ENCODE peak calls at places on chromosomes 2 and 18, in seven cellular contexts. H, Q, O, N, V, P and U are unnamed samples.

GRCh38 chr18:50918153-50918552 is 39.2 kb downstream of the ME2 start:
- DNase-seq in N (no peak), O (no peak), H (no peak), Q (no peak), P (no peak), V (no peak), U (no peak)

GRCh38 chr2:207133493-207133861 is 32.3 kb downstream of the KLF7 start:
- DNase-seq in V (no peak), H (no peak), O (no peak), N (no peak), Q (no peak), P (no peak), U (no peak)

GRCh38 chr2:111694690-111695089 is 189.3 kb downstream of the ANAPC1 start:
- DNase-seq in O (no peak), Q (peak), V (no peak), H (peak), N (peak), P (no peak), U (peak)

GRCh38 chr2:127358044-127358443 is 29.7 kb downstream of the MAP3K2 start:
- DNase-seq in V (no peak), O (no peak), P (no peak), N (no peak), H (peak), Q (no peak), U (no peak)

GRCh38 chr18:13026583-13027270 is 35.6 kb downstream of the CEP192 start:
- DNase-seq in V (no peak), Q (peak), N (no peak), P (no peak), O (no peak), H (peak), U (no peak)

GRCh38 chr18:61946449-61946848 is 53.6 kb upstream of the RNF152 start:
- DNase-seq in Q (peak), V (no peak), P (no peak), H (peak), O (no peak), N (no peak), U (no peak)

GRCh38 chr18:14976736-14977430 is 228.9 kb downstream of the ANKRD30B start:
- DNase-seq in O (no peak), H (no peak), N (no peak), V (no peak), Q (peak), P (no peak), U (no peak)

GRCh38 chr18:24397131-24397693 is 412 bp downstream of the OSBPL1A start:
- DNase-seq in O (no peak), N (peak), H (peak), V (peak), P (no peak), Q (peak), U (peak)

GRCh38 chr2:59655809-59656208 is 897.6 kb downstream of the BCL11A start:
- DNase-seq in P (peak), O (no peak), Q (no peak), N (no peak), H (no peak), V (no peak), U (no peak)

GRCh38 chr2:108621689-108622681 is 87.7 kb downstream of the LIMS1 start:
- DNase-seq in O (no peak), N (no peak), P (no peak), V (no peak), Q (no peak), H (no peak), U (no peak)

GRCh38 chr2:161994766-161995165 is 79.2 kb downstream of the DPP4 start:
- DNase-seq in H (no peak), O (no peak), Q (no peak), N (no peak), P (no peak), V (no peak), U (no peak)

GRCh38 chr2:217650716-217651360 is 352.0 kb downstream of the TNS1 start:
- DNase-seq in H (peak), P (no peak), Q (peak), N (peak), O (peak), V (peak), U (no peak)

GRCh38 chr2:159609933-159610523 is 6.3 kb downstream of the BAZ2B start:
- DNase-seq in Q (no peak), H (no peak), O (no peak), P (no peak), V (no peak), N (no peak), U (no peak)

GRCh38 chr2:236665572-236666118 is 96.0 kb downstream of the ACKR3 start:
- DNase-seq in H (peak), Q (no peak), P (no peak), V (no peak), N (no peak), O (no peak), U (no peak)

GRCh38 chr2:46006634-46007033 is 290.6 kb upstream of the EPAS1 start:
- DNase-seq in O (no peak), P (no peak), V (no peak), H (no peak), N (no peak), Q (no peak), U (no peak)

GRCh38 chr2:66446924-66447323 is 12.0 kb downstream of the MEIS1 start:
- DNase-seq in H (no peak), O (no peak), N (no peak), Q (no peak), V (no peak), P (no peak), U (no peak)

GRCh38 chr2:200380833-200381542 is 74.5 kb downstream of the SPATS2L start:
- DNase-seq in H (peak), P (no peak), Q (peak), O (no peak), N (no peak), V (no peak), U (no peak)

GRCh38 chr2:127165539-127165935 is 54.6 kb downstream of the CYP27C1 start:
- DNase-seq in H (no peak), O (no peak), N (no peak), P (peak), Q (no peak), V (peak), U (no peak)

GRCh38 chr2:128313076-128313836 is 5.4 kb downstream of the HS6ST1 start:
- DNase-seq in O (no peak), P (no peak), V (no peak), Q (peak), N (no peak), H (peak), U (no peak)

GRCh38 chr2:38076250-38076709 is 329 bp upstream of the CYP1B1 start:
- DNase-seq in P (peak), H (peak), V (peak), O (peak), N (peak), Q (peak), U (no peak)

GRCh38 chr2:150850641-150851040 is 363.2 kb upstream of the RND3 start:
- DNase-seq in O (no peak), P (no peak), Q (no peak), H (no peak), V (no peak), N (no peak), U (no peak)

GRCh38 chr18:35322486-35323258 is 21.5 kb downstream of the ZNF24 start:
- DNase-seq in Q (peak), H (no peak), O (no peak), V (no peak), N (no peak), P (no peak), U (no peak)

GRCh38 chr18:76923485-76924085 is 101.2 kb downstream of the ZNF236 start:
- DNase-seq in H (peak), V (peak), N (no peak), Q (peak), O (peak), P (no peak), U (no peak)

GRCh38 chr18:36376361-36376760 is 78.8 kb downstream of the FHOD3 start:
- DNase-seq in P (no peak), O (no peak), N (no peak), H (peak), V (no peak), Q (peak), U (no peak)

GRCh38 chr2:1971124-1971523 is 226.8 kb upstream of the PXDN start:
- DNase-seq in H (no peak), P (no peak), V (no peak), N (no peak), O (no peak), Q (no peak), U (no peak)

GRCh38 chr2:30625600-30626208 is 178.7 kb downstream of the LCLAT1 start:
- DNase-seq in O (no peak), P (no peak), N (no peak), V (peak), Q (no peak), H (no peak), U (no peak)

GRCh38 chr2:236168110-236169067 is at the start of gene GBX2:
- DNase-seq in O (no peak), N (peak), H (peak), Q (peak), P (peak), V (peak), U (no peak)

GRCh38 chr2:189143930-189144329 is 35.6 kb downstream of the COL5A2 start:
- DNase-seq in H (peak), N (no peak), Q (peak), P (no peak), V (no peak), O (no peak), U (no peak)

GRCh38 chr18:48629730-48630324 is 91.0 kb downstream of the CTIF start:
- DNase-seq in H (peak), P (peak), V (no peak), N (peak), O (no peak), Q (peak), U (peak)

GRCh38 chr2:134249755-134250154 is 4.1 kb upstream of the MGAT5 start:
- DNase-seq in V (no peak), N (no peak), H (no peak), Q (no peak), O (no peak), P (no peak), U (no peak)

GRCh38 chr2:96143231-96143847 is 1.9 kb downstream of the DUSP2 start:
- DNase-seq in P (no peak), N (no peak), O (no peak), H (no peak), Q (no peak), V (no peak), U (no peak)

GRCh38 chr2:96138146-96139145 is at the start of gene ASTL:
- DNase-seq in Q (peak), O (peak), N (no peak), H (peak), V (peak), P (peak), U (no peak)

GRCh38 chr2:96142217-96143113 is 2.8 kb downstream of the DUSP2 start:
- DNase-seq in P (no peak), O (no peak), Q (no peak), H (no peak), N (no peak), V (no peak), U (no peak)

GRCh38 chr2:96139181-96139758 is 968 bp upstream of the ASTL start:
- DNase-seq in Q (no peak), P (no peak), O (no peak), H (no peak), N (no peak), V (no peak), U (no peak)

DNA sequence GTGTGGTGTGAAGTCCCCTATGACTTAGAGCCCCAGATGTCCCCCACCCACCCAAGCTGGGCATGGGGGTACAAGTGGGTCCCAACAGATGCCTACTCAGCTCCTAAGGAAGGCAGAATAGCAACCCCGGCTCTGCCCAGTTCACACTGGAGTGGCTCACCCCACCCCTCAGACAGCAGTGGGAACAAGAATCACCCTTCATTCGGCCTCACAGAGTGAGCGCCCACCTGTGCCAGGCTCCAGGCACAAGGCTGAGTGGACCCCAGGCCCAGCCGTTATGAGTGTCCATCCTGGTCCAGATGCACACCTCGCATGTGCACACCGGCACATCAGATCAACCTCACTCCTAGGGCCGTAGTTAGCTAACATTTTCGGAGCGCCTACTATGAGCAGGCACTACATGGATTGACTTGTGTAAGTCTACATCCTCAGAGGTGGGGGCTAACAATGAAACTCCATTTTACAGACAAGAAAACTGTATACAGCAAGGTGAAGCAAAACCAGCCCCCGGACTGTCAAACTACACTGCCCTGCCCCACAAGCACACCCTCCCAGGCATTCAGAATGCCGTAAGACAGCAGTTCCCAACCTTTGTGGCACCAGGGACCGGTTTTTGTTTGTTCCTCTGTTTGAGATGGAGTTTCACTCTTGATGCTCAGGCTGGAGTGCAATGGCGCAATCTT is 2.8 kb upstream of the ASTL start:
- DNase-seq in Q (no peak), V (no peak), P (no peak), O (no peak), N (no peak), H (no peak), U (no peak)
- H3K4me3 ChIP-seq in Q (no peak), V (no peak), P (no peak), O (no peak), N (no peak), H (no peak), U (no peak)

GRCh38 chr2:223834431-223834830 is 3.0 kb downstream of the AP1S3 start:
- DNase-seq in P (no peak), H (no peak), Q (no peak), O (no peak), V (no peak), N (no peak), U (no peak)

GRCh38 chr2:223835701-223836532 is 1.5 kb downstream of the AP1S3 start:
- DNase-seq in H (peak), V (no peak), P (no peak), N (no peak), O (no peak), Q (no peak), U (no peak)

GRCh38 chr2:223841436-223842180 is 4.2 kb upstream of the AP1S3 start:
- DNase-seq in O (no peak), H (no peak), N (no peak), V (no peak), Q (no peak), P (no peak), U (peak)

DNA sequence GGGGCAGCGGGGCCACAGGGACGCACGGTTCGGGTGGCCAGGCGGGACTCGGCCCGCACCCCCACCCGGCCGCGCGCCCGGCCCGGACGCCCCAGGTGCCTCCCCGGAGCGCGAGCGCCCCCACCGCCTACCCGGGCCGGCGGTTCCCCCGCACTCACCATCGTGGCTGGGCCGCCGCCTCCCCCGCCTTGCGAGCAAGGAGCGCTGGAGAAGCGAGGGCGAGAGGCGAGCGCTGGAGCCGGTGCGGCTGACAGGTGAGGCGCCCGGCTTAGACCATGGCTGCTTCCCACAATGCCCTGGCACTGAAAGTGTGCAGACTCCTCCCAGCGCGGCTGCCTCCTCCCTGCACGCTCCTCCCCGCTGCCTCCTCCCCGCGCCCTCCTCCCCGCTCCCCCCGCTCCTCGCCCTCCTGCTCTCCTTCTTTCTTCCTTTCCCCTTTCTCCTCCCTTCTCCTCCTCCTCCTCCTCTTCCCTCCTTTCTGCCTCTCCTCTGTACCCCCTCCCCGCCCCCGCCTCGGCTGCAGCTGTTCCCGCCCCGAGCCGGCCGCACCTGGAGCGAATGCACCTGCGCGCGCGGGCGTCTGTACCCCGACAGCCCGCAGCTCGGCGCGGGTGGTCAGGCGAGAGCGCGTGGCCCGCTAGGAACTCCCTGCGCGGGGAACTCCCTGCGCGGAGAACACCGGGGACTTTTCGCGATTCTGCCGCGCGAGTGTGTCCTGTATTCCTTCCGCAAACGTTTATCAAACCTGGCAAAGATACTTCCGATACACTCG is at the start of gene AP1S3:
- DNase-seq in N (peak), O (peak), Q (peak), H (peak), P (peak), V (peak), U (no peak)
- TF ChIP-seq CTCF in N (no peak), O (no peak), Q (no peak), H (no peak), P (no peak), V (no peak), U (peak)

GRCh38 chr18:3857544-3857943 is 407.6 kb downstream of the TGIF1 start:
- DNase-seq in H (peak), N (no peak), P (no peak), Q (peak), V (no peak), O (no peak), U (no peak)
- H3K4me3 ChIP-seq in H (no peak), N (no peak), P (no peak), Q (no peak), V (no peak), O (no peak), U (no peak)

GRCh38 chr2:23246992-23247683 is 137.8 kb upstream of the KLHL29 start:
- DNase-seq in H (no peak), V (no peak), N (no peak), Q (no peak), O (no peak), P (no peak), U (no peak)

GRCh38 chr2:23244656-23245055 is 140.3 kb upstream of the KLHL29 start:
- DNase-seq in V (no peak), H (no peak), O (no peak), Q (no peak), P (no peak), N (no peak), U (no peak)

GRCh38 chr2:23248667-23249066 is 136.3 kb upstream of the KLHL29 start:
- DNase-seq in H (no peak), P (no peak), V (no peak), Q (no peak), O (no peak), N (no peak), U (no peak)

GRCh38 chr2:23250371-23250770 is 134.6 kb upstream of the KLHL29 start:
- DNase-seq in P (no peak), Q (no peak), O (no peak), H (no peak), V (no peak), N (no peak), U (no peak)

DNA sequence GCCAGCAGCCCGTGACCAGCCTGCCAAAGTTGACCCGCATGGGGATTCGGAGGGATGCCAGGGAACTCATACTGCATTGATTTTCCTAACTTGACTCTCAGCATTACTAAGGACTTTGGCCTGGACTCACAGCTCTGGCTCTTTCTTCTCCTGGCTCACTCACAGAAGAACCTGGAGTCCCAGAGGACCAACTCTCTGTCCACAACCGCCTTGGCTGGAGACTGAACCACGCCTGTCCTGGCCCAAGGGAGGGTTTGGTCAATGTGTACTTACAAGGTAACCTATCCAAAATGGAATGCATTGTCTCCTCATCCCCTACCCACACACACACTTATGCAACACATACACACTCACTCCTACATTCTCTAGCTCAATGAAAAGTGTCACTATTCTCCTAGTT is 135.6 kb upstream of the KLHL29 start:
- DNase-seq in H (no peak), V (no peak), Q (no peak), P (no peak), N (peak), O (no peak), U (no peak)
- TF ChIP-seq CTCF in H (no peak), V (no peak), Q (no peak), P (no peak), N (no peak), O (no peak), U (no peak)

GRCh38 chr2:119523959-119524694 is at the start of gene SCTR:
- DNase-seq in V (peak), N (no peak), Q (no peak), H (no peak), O (no peak), P (peak), U (no peak)
- H3K4me3 ChIP-seq in V (peak), N (peak), Q (no peak), H (no peak), O (peak), P (peak), U (no peak)

GRCh38 chr2:16081316-16082200 is 141.2 kb downstream of the MYCN start:
- DNase-seq in O (no peak), Q (no peak), H (no peak), P (no peak), N (no peak), V (no peak), U (no peak)

GRCh38 chr2:16080071-16080470 is 139.7 kb downstream of the MYCN start:
- DNase-seq in V (no peak), O (no peak), H (no peak), N (no peak), P (no peak), Q (no peak), U (no peak)

GRCh38 chr2:16084274-16084673 is 143.9 kb downstream of the MYCN start:
- DNase-seq in P (no peak), Q (no peak), V (no peak), H (no peak), N (no peak), O (no peak), U (no peak)

GRCh38 chr2:16080516-16080915 is 140.2 kb downstream of the MYCN start:
- DNase-seq in N (no peak), P (no peak), Q (no peak), H (no peak), V (no peak), O (no peak), U (no peak)

GRCh38 chr2:16082276-16082675 is 141.9 kb downstream of the MYCN start:
- DNase-seq in H (no peak), Q (no peak), N (no peak), V (no peak), P (no peak), O (no peak), U (no peak)
- TF ChIP-seq CTCF in H (no peak), Q (no peak), N (no peak), V (no peak), P (no peak), O (no peak), U (no peak)